ENCODE peak calls at places on chromosome 14, in four cellular contexts. Q is IMR-90, U is H9, A is H1. J is an unnamed sample.

GRCh38 chr14:36747411-36748184 is 85.9 kb downstream of the PAX9 start:
- DNase-seq in Q (no peak), U (no peak), A (no peak), J (peak)

GRCh38 chr14:32078794-32079663 is 1.9 kb downstream of the ARHGAP5 start:
- DNase-seq in Q (peak), U (no peak), A (no peak), J (peak)

GRCh38 chr14:90274808-90275454 is 18.6 kb downstream of the PSMC1 start:
- DNase-seq in Q (peak), U (no peak), A (no peak), J (no peak)

GRCh38 chr14:92254786-92255185 is 68.2 kb upstream of the SLC24A4 start:
- DNase-seq in Q (peak), U (peak), A (no peak), J (peak)

GRCh38 chr14:34250959-34251358 is 211.1 kb downstream of the SPTSSA start:
- DNase-seq in Q (no peak), U (no peak), A (no peak), J (no peak)

GRCh38 chr14:74417201-74417600 is 8.8 kb downstream of the SYNDIG1L start:
- DNase-seq in Q (no peak), U (no peak), A (no peak), J (peak)

GRCh38 chr14:59788176-59788575 is 82.4 kb downstream of the RTN1 start:
- DNase-seq in Q (no peak), U (no peak), A (no peak), J (peak)

GRCh38 chr14:53723221-53723620 is 233.4 kb downstream of the BMP4 start:
- DNase-seq in Q (no peak), U (no peak), A (no peak), J (no peak)

GRCh38 chr14:64569108-64570045 is 19.6 kb downstream of the PPP1R36 start:
- DNase-seq in Q (peak), U (no peak), A (no peak), J (peak)

GRCh38 chr14:63542231-63542999 is 762 bp downstream of the PPP2R5E start:
- DNase-seq in Q (no peak), U (peak), A (no peak), J (peak)

GRCh38 chr14:64696355-64696844 is 7.8 kb upstream of the PLEKHG3 start:
- DNase-seq in Q (no peak), U (no peak), A (no peak), J (peak)

GRCh38 chr14:23557946-23558345 is 1.9 kb downstream of the THTPA start:
- DNase-seq in Q (no peak), U (no peak), A (no peak), J (no peak)
- H2AK5ac ChIP-seq in Q (no peak), U (no peak), A (no peak), J (no peak)

GRCh38 chr14:61330511-61330910 is 9.1 kb downstream of the PRKCH start:
- DNase-seq in Q (no peak), U (no peak), A (no peak), J (no peak)
- H3K4ac ChIP-seq in Q (no peak), U (no peak), A (no peak), J (no peak)

GRCh38 chr14:102056694-102057442 is 30.0 kb downstream of the HSP90AA1 start:
- DNase-seq in Q (no peak), U (no peak), A (no peak), J (no peak)

GRCh38 chr14:102058931-102059330 is 27.9 kb downstream of the HSP90AA1 start:
- DNase-seq in Q (no peak), U (no peak), A (no peak), J (no peak)

GRCh38 chr14:102055181-102055901 is 31.5 kb downstream of the HSP90AA1 start:
- DNase-seq in Q (peak), U (peak), A (no peak), J (peak)

GRCh38 chr14:102058146-102058545 is 28.7 kb downstream of the HSP90AA1 start:
- DNase-seq in Q (no peak), U (no peak), A (no peak), J (no peak)

DNA sequence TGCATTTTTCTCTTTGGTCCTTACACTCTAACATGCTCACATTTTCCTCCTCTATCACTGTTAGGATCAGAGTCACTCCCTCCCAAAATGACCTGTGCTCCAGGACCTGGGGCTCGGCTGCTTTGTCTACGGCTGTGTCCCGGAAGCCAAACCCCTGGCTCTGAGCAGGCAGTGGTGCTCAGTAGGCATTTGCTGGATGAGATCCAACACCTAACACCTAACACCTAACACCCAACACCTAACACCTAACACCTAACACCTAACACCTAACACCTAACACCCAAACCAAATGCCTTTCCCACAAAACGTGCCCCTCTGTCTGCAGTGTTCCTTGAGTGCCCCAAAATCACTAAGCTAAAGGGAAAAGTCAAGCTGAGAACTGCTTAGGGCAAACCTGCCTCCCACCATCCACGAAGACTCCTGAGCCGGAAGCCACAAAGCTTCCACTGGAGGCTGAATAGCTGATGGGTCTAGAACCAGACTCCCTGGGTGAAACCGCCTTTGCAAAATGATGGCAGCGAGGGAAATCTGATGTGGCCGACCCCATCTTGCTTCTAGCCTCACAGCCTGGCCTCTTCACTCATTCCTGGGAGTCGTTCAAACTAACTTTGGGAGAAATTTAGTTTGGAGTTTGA is 29.2 kb downstream of the HSP90AA1 start:
- DNase-seq in Q (no peak), U (no peak), A (no peak), J (peak)
- H4K5ac ChIP-seq in Q (no peak), U (no peak), A (no peak), J (no peak)

GRCh38 chr14:105281354-105282097 is 19.3 kb downstream of the BRF1 start:
- DNase-seq in Q (peak), U (no peak), A (no peak), J (peak)
- H2AK5ac ChIP-seq in Q (no peak), U (no peak), A (no peak), J (no peak)

GRCh38 chr14:68510201-68510600 is 282.7 kb downstream of the ZFP36L1 start:
- DNase-seq in Q (peak), U (no peak), A (no peak), J (no peak)
- H3K4ac ChIP-seq in Q (peak), U (no peak), A (no peak), J (no peak)